ENCODE peak calls at places on chromosomes 3 and 15, in six cellular contexts. A is nephron progenitor cell; Q is CD4-positive, alpha-beta T cell; G is tibial nerve; C is fibroblast of mammary gland; T is heart right ventricle. U is an unnamed sample.

GRCh38 chr3:149009732-149010131 is 18.4 kb downstream of the GYG1 start:
- DNase-seq in A (no peak), G (no peak), T (no peak), C (peak; percentile 19), Q (no peak), U (no peak)

GRCh38 chr15:39118510-39118909 is 462.4 kb upstream of the THBS1 start:
- DNase-seq in C (peak; percentile 96), T (no peak), Q (no peak), G (no peak), A (no peak), U (no peak)

GRCh38 chr15:25053000-25053815 is 98.4 kb downstream of the SNRPN start:
- DNase-seq in T (no peak), Q (no peak), C (no peak), A (no peak), G (no peak), U (no peak)

GRCh38 chr3:195612075-195612800 is 28.5 kb upstream of the APOD start:
- DNase-seq in A (no peak), Q (no peak), T (no peak), C (no peak), G (peak; percentile 23), U (no peak)

GRCh38 chr3:14425574-14426304 is 23.3 kb downstream of the SLC6A6 start:
- DNase-seq in A (no peak), G (no peak), C (no peak), Q (peak; percentile 28), T (no peak), U (peak; percentile 70)

GRCh38 chr15:39969871-39970270 is 36.0 kb downstream of the EIF2AK4 start:
- DNase-seq in A (no peak), G (peak; percentile 34), C (peak; percentile 60), Q (no peak), T (peak; percentile 43), U (no peak)

GRCh38 chr3:158659454-158660237 is 12.8 kb downstream of the LXN start:
- DNase-seq in A (peak; percentile 49), G (no peak), Q (peak; percentile 26), C (peak; percentile 85), T (peak; percentile 58), U (no peak)

GRCh38 chr15:39336926-39337325 is 244.0 kb upstream of the THBS1 start:
- DNase-seq in Q (no peak), C (peak; percentile 12), A (no peak), T (no peak), G (no peak), U (no peak)

GRCh38 chr3:118809696-118810498 is 224.7 kb downstream of the IGSF11 start:
- DNase-seq in C (no peak), Q (no peak), G (no peak), A (no peak), T (no peak), U (no peak)

GRCh38 chr3:185935465-185936263 is 2.1 kb downstream of the TRA2B start:
- DNase-seq in C (no peak), G (no peak), A (no peak), Q (no peak), T (no peak), U (no peak)

GRCh38 chr3:861721-862120 is 231.1 kb upstream of the CNTN6 start:
- DNase-seq in G (no peak), A (no peak), C (no peak), Q (no peak), T (no peak), U (no peak)

GRCh38 chr3:113516115-113516505 is 1.2 kb upstream of the SPICE1 start:
- DNase-seq in T (peak; percentile 12), C (no peak), A (no peak), G (no peak), Q (no peak), U (no peak)

GRCh38 chr3:125496701-125497100 is 23.3 kb downstream of the SNX4 start:
- DNase-seq in G (no peak), T (no peak), A (no peak), Q (no peak), C (no peak), U (no peak)

GRCh38 chr3:30751610-30752299 is 142.7 kb downstream of the GADL1 start:
- DNase-seq in G (no peak), A (peak; percentile 44), C (peak; percentile 59), T (peak; percentile 26), Q (peak; percentile 41), U (no peak)
- TF ChIP-seq CTCF in G (peak; percentile 26), A (peak; percentile 47), C (peak; percentile 54), T (peak; percentile 45), Q (peak; percentile 73), U (peak; percentile 37)

DNA sequence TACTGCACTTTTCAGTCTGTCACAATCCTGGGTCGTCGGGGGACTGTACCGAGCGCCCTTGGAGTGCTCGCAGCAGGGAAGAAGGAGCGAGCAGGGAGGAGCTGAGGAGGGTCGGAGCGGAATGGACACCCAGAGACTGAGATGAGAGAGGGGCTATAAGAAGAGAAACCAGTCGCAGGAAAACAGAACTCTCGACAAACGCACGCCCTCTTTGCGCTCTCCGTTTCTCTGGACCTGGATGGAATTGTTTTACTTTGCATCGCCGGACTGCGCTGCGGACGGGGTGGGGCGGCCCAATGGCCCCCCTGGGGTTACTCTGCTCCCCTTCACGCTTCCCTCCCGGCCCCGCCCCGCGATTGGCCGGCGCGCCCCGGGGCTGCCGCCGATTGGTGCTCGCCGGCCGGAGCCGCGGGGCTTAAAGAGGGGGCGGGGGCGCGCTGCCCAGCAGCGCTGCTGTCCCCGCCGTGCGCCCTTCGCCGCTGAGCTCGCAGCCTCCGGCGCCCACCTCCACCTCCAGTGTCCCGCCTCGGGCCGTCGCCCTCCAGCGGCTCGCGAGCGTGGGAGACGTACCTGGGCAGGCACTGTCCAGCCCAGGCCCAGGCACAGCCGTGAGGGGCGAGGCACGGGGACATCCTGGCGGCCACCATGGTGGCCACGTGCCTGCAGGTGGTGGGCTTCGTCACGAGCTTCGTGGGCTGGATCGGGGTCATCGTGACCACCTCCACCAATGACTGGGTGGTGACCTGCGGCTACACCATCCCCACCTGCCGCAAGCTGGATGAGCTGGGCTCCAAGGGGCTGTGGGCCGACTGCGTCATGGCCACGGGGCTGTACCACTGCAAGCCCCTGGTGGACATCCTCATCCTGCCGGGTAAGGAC is at the start of gene CLDN11:
- DNase-seq in Q (no peak), G (peak; percentile 41), A (peak; percentile 70), T (peak; percentile 10), C (peak; percentile 63), U (peak; percentile 95)
- TF ChIP-seq CTCF in Q (no peak), G (no peak), A (no peak), T (no peak), C (peak; percentile 6), U (no peak)

GRCh38 chr3:163491714-163492113 is 1586.6 kb downstream of the SI start:
- DNase-seq in T (no peak), C (no peak), G (no peak), Q (no peak), A (no peak), U (no peak)

DNA sequence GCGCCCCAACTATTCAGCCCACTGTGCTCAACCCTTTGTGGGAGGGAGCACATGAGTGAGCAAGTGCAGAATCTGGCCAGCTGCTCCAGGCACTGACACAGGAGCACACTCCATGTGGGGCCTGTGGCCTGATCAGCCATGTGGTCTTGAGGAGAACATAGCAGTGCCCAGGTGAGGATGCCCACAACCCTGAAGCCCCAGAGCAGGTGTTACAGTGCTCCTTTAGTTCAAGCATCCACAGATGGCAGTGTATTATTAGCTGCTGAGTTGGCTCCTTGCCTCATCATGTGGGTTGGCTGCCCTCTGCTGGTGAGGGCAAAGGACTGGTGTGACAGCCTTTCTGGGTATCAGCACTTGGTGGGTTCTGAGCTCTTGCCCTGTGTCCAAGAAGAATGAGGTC is 1588.2 kb downstream of the SI start:
- DNase-seq in G (no peak), C (peak; percentile 41), Q (no peak), A (peak; percentile 51), T (no peak), U (no peak)
- TF ChIP-seq CTCF in G (no peak), C (peak; percentile 53), Q (no peak), A (peak; percentile 39), T (peak; percentile 35), U (peak; percentile 90)

DNA sequence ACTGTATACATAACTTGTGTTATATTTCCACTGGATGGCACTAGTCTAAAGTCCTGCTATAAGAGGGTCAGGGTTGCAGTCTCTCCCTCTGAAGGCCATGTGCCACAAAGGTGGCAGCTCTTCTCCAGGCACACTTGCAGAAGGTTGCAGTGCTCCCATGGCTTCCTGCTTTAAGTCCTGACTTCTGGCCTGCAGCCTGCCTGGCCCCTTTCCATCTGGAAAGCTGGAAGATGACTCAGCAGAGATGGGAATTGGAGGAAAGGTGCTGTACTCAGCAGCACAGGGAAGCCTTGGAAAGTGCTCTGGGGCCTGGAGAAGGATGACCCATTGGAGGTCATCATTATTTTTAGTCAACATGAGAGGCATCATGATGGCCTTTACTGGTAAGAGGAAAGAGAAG is 40.9 kb upstream of the MRPL3 start:
- DNase-seq in Q (no peak), T (peak; percentile 73), G (no peak), A (no peak), C (peak; percentile 98), U (no peak)
- TF ChIP-seq CTCF in Q (no peak), T (no peak), G (no peak), A (no peak), C (no peak), U (no peak)

U was measured in D721Med.